ENCODE peak calls at places on chromosomes 16 and 17, in nine cellular contexts. L is tibial nerve; U is effector memory CD4-positive, alpha-beta T cell; Z is neural progenitor cell; Y is fibroblast of lung; J is CD4-positive, CD25-positive, alpha-beta regulatory T cell; K is heart left ventricle; S is hepatocyte; D is heart right ventricle. N is an unnamed sample. For H3K36me3, the result is how much of the 10 kb centered on the place peaks cover.

GRCh38 chr16:17768257-17768656 is 297.5 kb upstream of the XYLT1 start:
- DNase-seq in L (no peak), U (no peak), Z (no peak), Y (peak), J (no peak), K (no peak), S (no peak), D (no peak), N (no peak)

GRCh38 chr17:56824503-56824902 is 9.2 kb downstream of the C17orf67 start:
- DNase-seq in L (no peak), U (no peak), Z (no peak), Y (no peak), J (no peak), K (no peak), S (no peak), D (no peak), N (no peak)

GRCh38 chr16:66262253-66263167 is 104.0 kb upstream of the CDH5 start:
- DNase-seq in L (peak), U (no peak), Z (no peak), Y (peak), J (no peak), K (no peak), S (peak), D (no peak), N (peak)

GRCh38 chr16:19223235-19223847 is 55.3 kb downstream of the SYT17 start:
- DNase-seq in L (peak), U (no peak), Z (peak), Y (no peak), J (peak), K (no peak), S (peak), D (no peak), N (peak)

GRCh38 chr16:70614208-70614951 is 32.0 kb upstream of the IL34 start:
- DNase-seq in L (no peak), U (no peak), Z (no peak), Y (no peak), J (no peak), K (no peak), S (peak), D (no peak), N (no peak)

GRCh38 chr17:81427446-81428120 is 32.3 kb downstream of the BAHCC1 start:
- DNase-seq in L (no peak), U (no peak), Z (peak), Y (no peak), J (no peak), K (peak), S (no peak), D (no peak), N (peak)

GRCh38 chr16:65309294-65309850 is 187.5 kb upstream of the CDH11 start:
- DNase-seq in L (no peak), U (no peak), Z (no peak), Y (no peak), J (no peak), K (no peak), S (no peak), D (no peak), N (peak)

GRCh38 chr16:56241596-56241995 is 50.3 kb downstream of the GNAO1 start:
- DNase-seq in L (no peak), U (no peak), Z (no peak), Y (peak), J (no peak), K (no peak), S (no peak), D (no peak), N (no peak)

GRCh38 chr16:48231675-48232214 is 12.4 kb upstream of the LONP2 start:
- DNase-seq in L (no peak), U (no peak), Z (peak), Y (peak), J (peak), K (no peak), S (peak), D (peak), N (peak)

GRCh38 chr17:29578626-29579485 is 10.4 kb downstream of the TP53I13 start:
- DNase-seq in L (no peak), U (no peak), Z (no peak), Y (no peak), J (no peak), K (no peak), S (no peak), D (no peak), N (no peak)

GRCh38 chr17:29575511-29576213 is 7.2 kb downstream of the TP53I13 start:
- DNase-seq in L (no peak), U (no peak), Z (no peak), Y (no peak), J (no peak), K (no peak), S (no peak), D (peak), N (no peak)

GRCh38 chr17:29576214-29577008 is 7.9 kb downstream of the TP53I13 start:
- DNase-seq in L (no peak), U (no peak), Z (no peak), Y (no peak), J (no peak), K (peak), S (no peak), D (no peak), N (no peak)

GRCh38 chr17:29577778-29578211 is 9.3 kb downstream of the TP53I13 start:
- DNase-seq in L (no peak), U (no peak), Z (no peak), Y (peak), J (no peak), K (peak), S (no peak), D (peak), N (no peak)

GRCh38 chr17:29577009-29577777 is 8.7 kb downstream of the TP53I13 start:
- DNase-seq in L (no peak), U (no peak), Z (no peak), Y (no peak), J (no peak), K (no peak), S (no peak), D (peak), N (no peak)
- H3K36me3 ChIP-seq in L (under half), U (half or more), Z (under half), Y (under half), J (under half), K (half or more), S (under half), D (under half), N (under half)

GRCh38 chr16:24839347-24839972 is 6.3 kb upstream of the SLC5A11 start:
- DNase-seq in L (no peak), U (no peak), Z (no peak), Y (no peak), J (no peak), K (no peak), S (no peak), D (no peak), N (no peak)
- H3K27ac ChIP-seq in L (peak), U (no peak), Z (no peak), Y (no peak), J (no peak), K (no peak), S (peak), D (no peak), N (no peak)

GRCh38 chr17:49020609-49021008 is 23.4 kb downstream of the IGF2BP1 start:
- DNase-seq in L (no peak), U (no peak), Z (no peak), Y (no peak), J (no peak), K (no peak), S (no peak), D (no peak), N (no peak)
- H3K36me3 ChIP-seq in L (under half), U (under half), Z (under half), Y (under half), J (under half), K (under half), S (under half), D (under half), N (under half)

DNA sequence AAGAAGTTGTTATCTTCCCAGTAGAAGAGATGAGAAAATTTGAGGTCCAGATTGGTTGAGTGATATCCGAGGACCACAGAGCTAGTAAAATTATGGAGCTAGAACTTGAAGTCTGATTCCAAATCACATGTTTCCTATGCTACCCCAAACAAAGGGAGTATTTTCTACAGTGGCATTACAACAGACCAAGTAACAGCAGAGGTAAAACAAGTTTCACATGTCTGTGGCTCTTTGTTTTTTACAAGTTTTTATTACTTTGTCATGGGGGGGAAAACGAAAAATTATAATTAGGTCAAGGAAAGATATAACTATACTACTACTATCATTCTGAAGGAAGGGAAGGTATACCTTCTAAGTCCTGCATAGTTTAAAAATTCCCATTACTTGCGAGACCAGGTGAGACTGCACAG is 49.4 kb downstream of the KANSL1 start:
- DNase-seq in L (no peak), U (no peak), Z (no peak), Y (no peak), J (no peak), K (no peak), S (no peak), D (no peak), N (no peak)
- H3K27ac ChIP-seq in L (peak), U (no peak), Z (no peak), Y (no peak), J (no peak), K (no peak), S (no peak), D (no peak), N (no peak)

GRCh38 chr16:11614587-11615175 is 28.0 kb upstream of the LITAF start:
- DNase-seq in L (no peak), U (no peak), Z (no peak), Y (peak), J (no peak), K (no peak), S (no peak), D (no peak), N (no peak)

GRCh38 chr16:11613381-11614303 is 26.9 kb upstream of the LITAF start:
- DNase-seq in L (peak), U (no peak), Z (no peak), Y (peak), J (peak), K (peak), S (peak), D (peak), N (no peak)

GRCh38 chr16:11610580-11610979 is 23.9 kb upstream of the LITAF start:
- DNase-seq in L (no peak), U (no peak), Z (no peak), Y (no peak), J (peak), K (no peak), S (no peak), D (no peak), N (no peak)

GRCh38 chr16:11610121-11610505 is 23.4 kb upstream of the LITAF start:
- DNase-seq in L (no peak), U (no peak), Z (no peak), Y (no peak), J (no peak), K (no peak), S (no peak), D (no peak), N (no peak)

DNA sequence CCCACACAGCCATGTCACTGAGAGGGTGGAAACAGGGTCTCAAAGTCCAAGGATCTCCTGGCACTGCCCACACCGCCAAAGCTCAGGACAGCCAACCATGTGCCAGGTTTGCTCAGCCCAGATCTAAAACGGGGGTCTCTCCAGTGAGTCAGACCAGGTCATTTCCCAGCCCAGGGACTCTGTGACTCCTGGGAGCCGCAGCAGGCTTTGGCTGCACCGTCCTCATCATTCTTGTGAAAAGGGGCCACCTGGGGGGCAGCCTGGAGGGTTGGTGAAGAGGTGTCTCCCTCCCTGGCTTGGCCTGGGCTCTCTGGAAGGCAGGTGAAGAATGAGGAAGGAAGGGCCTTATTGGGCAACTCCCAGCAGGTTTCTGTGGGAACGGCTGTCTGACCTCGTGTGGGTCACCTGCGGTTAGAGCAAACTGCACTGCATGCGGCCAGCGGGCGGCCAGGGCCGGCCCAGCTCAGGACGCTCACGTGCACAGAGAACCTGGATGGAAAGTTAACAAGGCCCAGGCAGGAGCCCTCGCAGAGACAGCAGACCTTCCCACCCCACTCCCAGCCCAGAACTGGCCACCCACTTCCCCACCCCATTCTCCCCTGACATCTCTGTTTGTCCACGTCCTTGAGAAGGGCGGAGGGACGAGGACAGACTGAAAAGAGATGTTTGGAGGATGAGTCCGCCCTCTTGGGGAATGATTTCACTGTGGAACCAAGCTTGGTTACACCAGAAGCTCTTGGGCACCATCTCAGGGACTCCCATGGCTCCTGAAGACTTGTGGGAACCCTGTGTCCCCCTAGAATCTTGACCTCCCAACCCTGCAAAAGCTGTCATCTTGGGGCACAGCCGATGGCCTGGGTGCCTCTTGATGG is 25.6 kb upstream of the LITAF start:
- DNase-seq in L (no peak), U (no peak), Z (no peak), Y (peak), J (no peak), K (peak), S (peak), D (no peak), N (no peak)
- H3K36me3 ChIP-seq in L (under half), U (under half), Z (under half), Y (under half), J (under half), K (under half), S (under half), D (under half), N (under half)

GRCh38 chr16:2858245-2859025 is 465 bp upstream of the PRSS22 start:
- DNase-seq in L (no peak), U (no peak), Z (no peak), Y (no peak), J (no peak), K (no peak), S (peak), D (no peak), N (no peak)
- H3K27ac ChIP-seq in L (no peak), U (no peak), Z (no peak), Y (no peak), J (no peak), K (no peak), S (peak), D (no peak), N (no peak)

N was measured in SJCRH30.